ENCODE peak calls at places on chromosomes 7 and 10, in five cellular contexts. One of them, this sample, is unnamed.
A peak's percentile ranks its signal among the peaks of the same experiment; 100 is the strongest.

GRCh38 chr7:519429-519973 is at the start of gene PDGFA:
- DNase-seq in HCT116: no peak
- DNase-seq in HuH-7.5: no peak
- DNase-seq in Calu3: peak; percentile 66
- DNase-seq in NCI-H510A: no peak
- DNase-seq in this sample: peak; percentile 73

GRCh38 chr10:69757206-69757552 is 44.5 kb upstream of the COL13A1 start:
- DNase-seq in NCI-H510A: no peak
- DNase-seq in HCT116: no peak
- DNase-seq in HuH-7.5: no peak
- DNase-seq in Calu3: no peak
- DNase-seq in this sample: no peak

GRCh38 chr10:49598164-49598856 is 11.8 kb upstream of the SLC18A3 start:
- DNase-seq in HCT116: no peak
- DNase-seq in Calu3: no peak
- DNase-seq in NCI-H510A: no peak
- DNase-seq in HuH-7.5: no peak
- DNase-seq in this sample: no peak

GRCh38 chr7:84729284-84729683 is 457.6 kb downstream of the SEMA3D start:
- DNase-seq in NCI-H510A: no peak
- DNase-seq in HuH-7.5: no peak
- DNase-seq in HCT116: no peak
- DNase-seq in Calu3: no peak
- DNase-seq in this sample: no peak

GRCh38 chr10:27247037-27247436 is 6.4 kb upstream of the ACBD5 start:
- DNase-seq in HuH-7.5: no peak
- DNase-seq in Calu3: no peak
- DNase-seq in NCI-H510A: no peak
- DNase-seq in HCT116: no peak
- DNase-seq in this sample: no peak

GRCh38 chr10:48760983-48761382 is 76.3 kb downstream of the WDFY4 start:
- DNase-seq in HCT116: no peak
- DNase-seq in NCI-H510A: no peak
- DNase-seq in Calu3: no peak
- DNase-seq in HuH-7.5: no peak
- DNase-seq in this sample: no peak

GRCh38 chr7:106283831-106284515 is 810 bp downstream of the NAMPT start:
- DNase-seq in HCT116: no peak
- DNase-seq in NCI-H510A: peak; percentile 22
- DNase-seq in Calu3: peak; percentile 46
- DNase-seq in HuH-7.5: peak; percentile 29
- DNase-seq in this sample: peak; percentile 63

GRCh38 chr7:44064791-44065430 is 456 bp downstream of the PGAM2 start:
- DNase-seq in Calu3: no peak
- DNase-seq in HuH-7.5: no peak
- DNase-seq in NCI-H510A: no peak
- DNase-seq in HCT116: no peak
- DNase-seq in this sample: no peak

GRCh38 chr7:108453320-108453719 is 2.9 kb downstream of the NRCAM start:
- DNase-seq in HuH-7.5: no peak
- DNase-seq in Calu3: no peak
- DNase-seq in NCI-H510A: no peak
- DNase-seq in HCT116: no peak
- DNase-seq in this sample: no peak

GRCh38 chr10:15801641-15802040 is 58.7 kb downstream of the MINDY3 start:
- DNase-seq in Calu3: no peak
- DNase-seq in NCI-H510A: no peak
- DNase-seq in HCT116: no peak
- DNase-seq in HuH-7.5: no peak
- DNase-seq in this sample: no peak

This sample was measured in A549.